ENCODE peak calls at places on chromosomes 1 and 21, in four cellular contexts. V, M, X and U are unnamed samples.

GRCh38 chr1:156172696-156173470 is 19.5 kb downstream of the SEMA4A start:
- DNase-seq in V (no peak), M (no peak), X (no peak), U (no peak)

GRCh38 chr1:201396859-201397464 is 2.2 kb downstream of the LAD1 start:
- DNase-seq in V (no peak), M (no peak), X (no peak), U (peak)

GRCh38 chr1:94648225-94649007 is 106.9 kb upstream of the F3 start:
- DNase-seq in V (no peak), M (peak), X (peak), U (no peak)

GRCh38 chr21:26732442-26733221 is 112.6 kb downstream of the ADAMTS1 start:
- DNase-seq in V (no peak), M (peak), X (peak), U (peak)

GRCh38 chr1:184497962-184498723 is 111.3 kb downstream of the C1orf21 start:
- DNase-seq in V (no peak), M (no peak), X (no peak), U (no peak)

GRCh38 chr1:209038316-209038715 is 545.2 kb upstream of the CAMK1G start:
- DNase-seq in V (no peak), M (no peak), X (no peak), U (no peak)

GRCh38 chr1:241462371-241462770 is 57.2 kb downstream of the FH start:
- DNase-seq in V (no peak), M (no peak), X (no peak), U (no peak)

GRCh38 chr1:197915797-197916686 is 1.1 kb upstream of the LHX9 start:
- DNase-seq in V (no peak), M (peak), X (peak), U (no peak)

GRCh38 chr21:39641827-39642450 is 29.2 kb downstream of the B3GALT5 start:
- DNase-seq in V (no peak), M (no peak), X (no peak), U (no peak)

GRCh38 chr1:156438278-156438987 is 62.1 kb downstream of the MEF2D start:
- DNase-seq in V (no peak), M (no peak), X (no peak), U (no peak)

GRCh38 chr1:113981962-113982931 is 3.0 kb downstream of the OLFML3 start:
- DNase-seq in V (no peak), M (peak), X (peak), U (peak)